ENCODE peak calls at places on chromosomes 4 and X, in six cellular contexts. S is A673, D is GM12878, Q is HepG2, R is RWPE2, M is GM23338. T is an unnamed sample.

GRCh38 chr4:73690051-73690744 is 50.2 kb upstream of the CXCL8 start:
- DNase-seq in S (no peak), D (no peak), Q (no peak), R (no peak), M (no peak), T (no peak)

GRCh38 chr4:72323227-72323626 is 245.8 kb downstream of the ADAMTS3 start:
- DNase-seq in S (no peak), D (no peak), Q (no peak), R (no peak), M (no peak), T (no peak)

GRCh38 chr4:165814256-165815010 is 58.6 kb upstream of the TLL1 start:
- DNase-seq in S (peak; percentile 80), D (no peak), Q (no peak), R (no peak), M (no peak), T (no peak)

GRCh38 chrX:50483283-50483682 is 12.7 kb upstream of the DGKK start:
- DNase-seq in S (no peak), D (no peak), Q (no peak), R (no peak), M (no peak), T (peak; percentile 4)

GRCh38 chr4:145289403-145290076 is 109.2 kb upstream of the OTUD4 start:
- DNase-seq in S (no peak), D (no peak), Q (no peak), R (no peak), M (no peak), T (no peak)

GRCh38 chrX:19791562-19791961 is 95.8 kb downstream of the SH3KBP1 start:
- DNase-seq in S (no peak), D (no peak), Q (no peak), R (no peak), M (no peak), T (no peak)

GRCh38 chr4:154490589-154491340 is 834 bp downstream of the DCHS2 start:
- DNase-seq in S (no peak), D (no peak), Q (no peak), R (peak; percentile 54), M (peak; percentile 57), T (no peak)

GRCh38 chrX:141736656-141737055 is 38.1 kb upstream of the SPANXD start:
- DNase-seq in S (no peak), D (no peak), Q (no peak), R (no peak), M (no peak), T (no peak)

GRCh38 chrX:108590496-108590895 is 145.9 kb downstream of the IRS4 start:
- DNase-seq in S (peak; percentile 20), D (no peak), Q (no peak), R (no peak), M (no peak), T (no peak)

DNA sequence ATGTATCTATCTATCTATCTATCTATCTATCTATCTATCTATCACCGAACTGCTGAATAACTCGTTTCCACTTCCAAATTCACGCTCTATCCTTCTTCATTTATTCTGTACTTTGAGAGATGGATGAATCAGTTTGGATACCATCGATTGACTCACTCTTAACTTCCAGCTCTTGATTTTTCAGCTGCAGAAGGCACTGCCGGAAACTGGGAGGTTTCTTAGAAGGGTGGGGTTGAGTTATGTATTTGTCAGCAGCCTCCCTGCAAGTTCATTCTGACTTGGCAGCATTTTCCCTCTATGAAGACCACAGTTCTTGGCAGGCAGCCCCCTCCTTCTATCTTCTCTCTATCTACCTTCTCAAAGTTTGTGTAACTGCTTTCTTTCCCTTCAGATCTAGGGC is 112.0 kb upstream of the MAGEB18 start:
- DNase-seq in S (no peak), D (no peak), Q (no peak), R (no peak), M (no peak), T (no peak)
- H3K27ac ChIP-seq in S (no peak overlapping the region), D (no peak overlapping the region), Q (no peak overlapping the region), R (no peak overlapping the region), M (no peak overlapping the region), T (no peak overlapping the region)

GRCh38 chr4:16894406-16894805 is 4.0 kb downstream of the LDB2 start:
- DNase-seq in S (peak; percentile 25), D (no peak), Q (no peak), R (no peak), M (peak; percentile 27), T (no peak)

GRCh38 chr4:16889945-16890344 is 8.5 kb downstream of the LDB2 start:
- DNase-seq in S (no peak), D (no peak), Q (no peak), R (no peak), M (no peak), T (no peak)

GRCh38 chr4:16896871-16897270 is 1.6 kb downstream of the LDB2 start:
- DNase-seq in S (peak; percentile 72), D (no peak), Q (no peak), R (no peak), M (peak; percentile 22), T (no peak)

GRCh38 chr4:16890651-16891050 is 7.8 kb downstream of the LDB2 start:
- DNase-seq in S (no peak), D (no peak), Q (no peak), R (no peak), M (peak; percentile 20), T (no peak)

GRCh38 chr4:16893141-16893571 is 5.3 kb downstream of the LDB2 start:
- DNase-seq in S (peak; percentile 81), D (no peak), Q (no peak), R (no peak), M (peak; percentile 24), T (no peak)
- H3K4me1 ChIP-seq in S (peaks cover 40% of the 10 kb centered on the region), D (no peaks in the 10 kb centered on the region), Q (no peaks in the 10 kb centered on the region), R (no peaks in the 10 kb centered on the region), M (peaks cover 74% of the 10 kb centered on the region), T (no peaks in the 10 kb centered on the region)

DNA sequence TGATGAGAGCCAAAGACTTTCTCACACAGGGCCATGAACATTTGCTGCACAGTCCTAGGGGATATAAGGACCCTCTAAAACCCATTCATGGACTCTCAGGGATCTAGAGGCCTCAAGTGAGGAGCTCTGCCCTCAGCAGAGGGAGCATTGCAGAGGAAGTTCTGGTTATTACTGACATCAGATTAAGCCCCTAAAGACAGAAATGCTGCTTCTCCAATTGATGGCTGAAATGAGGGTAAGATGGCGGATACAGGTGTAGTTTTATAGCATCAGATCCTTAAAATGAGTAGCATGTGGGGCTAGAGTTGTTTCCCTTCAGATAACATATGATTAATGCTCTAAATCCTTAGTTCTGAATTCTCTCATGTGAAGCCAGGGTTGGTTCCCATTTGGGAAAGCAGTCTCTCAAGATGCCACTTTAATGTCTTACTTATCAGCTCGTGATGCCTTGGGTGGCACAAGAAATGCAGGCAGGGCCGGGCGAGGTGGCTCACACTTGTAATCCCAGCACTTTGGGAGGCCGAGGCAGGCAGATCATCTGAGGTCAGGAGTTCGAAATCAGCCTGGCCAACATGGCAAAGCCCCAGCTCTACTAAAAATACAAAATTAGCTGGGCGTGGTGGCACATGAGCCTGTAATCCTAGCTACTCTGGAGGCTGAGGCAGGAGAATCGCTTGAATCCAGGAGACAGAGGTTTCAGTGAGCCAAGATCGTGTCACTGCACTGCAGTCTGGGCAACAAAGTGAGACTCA is 7.9 kb downstream of the RHOH start:
- DNase-seq in S (no peak), D (no peak), Q (no peak), R (no peak), M (no peak), T (no peak)
- H3K27ac ChIP-seq in S (peak overlapping the region; percentile 88), D (peak overlapping the region; percentile 92), Q (no peak overlapping the region), R (no peak overlapping the region), M (no peak overlapping the region), T (peak overlapping the region; percentile 65)

GRCh38 chr4:81595798-81596610 is 124.3 kb upstream of the RASGEF1B start:
- DNase-seq in S (no peak), D (no peak), Q (no peak), R (no peak), M (no peak), T (no peak)
- H3K4me1 ChIP-seq in S (no peaks in the 10 kb centered on the region), D (no peaks in the 10 kb centered on the region), Q (peaks cover 6% of the 10 kb centered on the region), R (no peaks in the 10 kb centered on the region), M (peaks cover 21% of the 10 kb centered on the region), T (no peaks in the 10 kb centered on the region)

GRCh38 chr4:104491826-104492771 is 2.6 kb downstream of the CXXC4 start:
- DNase-seq in S (peak; percentile 56), D (peak; percentile 87), Q (no peak), R (no peak), M (peak; percentile 74), T (no peak)
- H3K27ac ChIP-seq in S (peak overlapping the region; percentile 15), D (peak overlapping the region; percentile 91), Q (no peak overlapping the region), R (no peak overlapping the region), M (peak overlapping the region; percentile 81), T (no peak overlapping the region)

GRCh38 chrX:7617994-7618393 is 225.0 kb upstream of the VCX start:
- DNase-seq in S (no peak), D (no peak), Q (no peak), R (no peak), M (no peak), T (peak; percentile 61)

DNA sequence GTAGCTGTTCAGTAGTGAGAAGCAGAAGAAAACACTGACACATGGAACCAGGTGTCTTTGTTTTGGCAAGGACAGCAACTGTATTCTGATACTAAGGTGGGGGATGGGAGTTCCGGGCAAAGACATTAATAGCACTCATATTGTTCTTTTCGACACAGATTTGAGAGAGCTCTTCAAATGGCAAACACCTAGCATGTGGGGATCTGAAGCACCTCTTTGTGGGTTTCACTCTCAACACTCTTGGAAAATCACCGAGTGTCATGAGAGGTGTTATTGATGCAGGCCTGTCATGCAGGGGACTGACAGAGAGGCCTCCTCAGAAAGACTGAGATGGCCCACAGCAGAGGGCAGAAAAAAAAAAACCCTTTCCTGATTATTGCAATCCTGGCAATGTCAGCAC is 228.4 kb upstream of the VCX start:
- DNase-seq in S (no peak), D (no peak), Q (no peak), R (no peak), M (no peak), T (no peak)
- H3K4me1 ChIP-seq in S (no peaks in the 10 kb centered on the region), D (no peaks in the 10 kb centered on the region), Q (no peaks in the 10 kb centered on the region), R (no peaks in the 10 kb centered on the region), M (no peaks in the 10 kb centered on the region), T (peaks cover 28% of the 10 kb centered on the region)